ENCODE peak calls at places on chromosomes 11 and 22, in six cellular contexts. Q is HAP-1; L is OCI-LY7; Z is IMR-90; H is NT2/D1; T is CD8-positive, alpha-beta T cell. J is an unnamed sample.

GRCh38 chr11:69460540-69461257 is 20.8 kb upstream of the LINC01488 start:
- DNase-seq in T (no peak), Z (peak; percentile 95), L (no peak), H (no peak), Q (no peak), J (no peak)

GRCh38 chr22:41106122-41106968 is 14.0 kb downstream of the EP300 start:
- DNase-seq in Z (peak; percentile 33), H (no peak), Q (no peak), T (no peak), L (no peak), J (no peak)

GRCh38 chr22:25548866-25549464 is 15.5 kb upstream of the GRK3 start:
- DNase-seq in Z (no peak), Q (no peak), L (no peak), H (no peak), T (no peak), J (no peak)

GRCh38 chr22:23825246-23825905 is 13.4 kb downstream of the DERL3 start:
- DNase-seq in Z (no peak), Q (no peak), T (no peak), L (no peak), H (no peak), J (peak; percentile 35)

GRCh38 chr11:61310749-61311148 is 15.6 kb upstream of the VWCE start:
- DNase-seq in Q (no peak), Z (no peak), L (no peak), T (no peak), H (no peak), J (no peak)

GRCh38 chr11:129652828-129653227 is 162.8 kb upstream of the TMEM45B start:
- DNase-seq in H (no peak), Z (peak; percentile 79), T (no peak), Q (no peak), L (no peak), J (no peak)

GRCh38 chr11:22163394-22163797 is 29.5 kb upstream of the ANO5 start:
- DNase-seq in Q (no peak), H (no peak), T (no peak), Z (no peak), L (no peak), J (no peak)

GRCh38 chr11:94379619-94380018 is 21.6 kb downstream of the GPR83 start:
- DNase-seq in L (no peak), T (no peak), H (no peak), Q (no peak), Z (no peak), J (no peak)

GRCh38 chr11:4370166-4370565 is 2.0 kb upstream of the OR52B4 start:
- DNase-seq in H (no peak), Q (no peak), Z (no peak), L (no peak), T (no peak), J (no peak)

GRCh38 chr11:62948765-62949320 is 27.7 kb upstream of the CHRM1 start:
- DNase-seq in H (no peak), Z (no peak), L (no peak), Q (no peak), T (no peak), J (no peak)

GRCh38 chr11:45885921-45886721 is 670 bp downstream of the MAPK8IP1 start:
- DNase-seq in H (no peak), Q (no peak), T (no peak), L (no peak), Z (no peak), J (peak; percentile 79)

GRCh38 chr11:62124186-62125113 is 639 bp downstream of the INCENP start:
- DNase-seq in Q (peak; percentile 70), Z (peak; percentile 52), T (no peak), L (peak; percentile 45), H (no peak), J (no peak)

GRCh38 chr11:30321321-30321720 is 1.6 kb upstream of the ARL14EP start:
- DNase-seq in T (no peak), H (no peak), Q (no peak), Z (no peak), L (no peak), J (no peak)

GRCh38 chr11:65402790-65403189 is 16.4 kb downstream of the FRMD8 start:
- DNase-seq in H (no peak), Z (no peak), L (no peak), T (no peak), Q (no peak), J (no peak)

GRCh38 chr22:37308385-37309200 is 26.3 kb downstream of the CYTH4 start:
- DNase-seq in Q (no peak), Z (no peak), L (no peak), H (no peak), T (no peak), J (no peak)

GRCh38 chr11:112087212-112087611 is 539 bp downstream of the SDHD start:
- DNase-seq in T (no peak), Z (no peak), H (no peak), L (peak; percentile 8), Q (no peak), J (no peak)

GRCh38 chr11:10623797-10624761 is 55.6 kb upstream of the LYVE1 start:
- DNase-seq in L (peak; percentile 12), T (no peak), Q (peak; percentile 60), Z (peak; percentile 37), H (peak; percentile 30), J (no peak)

GRCh38 chr11:36775157-36775556 is 177.1 kb upstream of the RAG2 start:
- DNase-seq in L (no peak), Z (no peak), T (no peak), Q (no peak), H (no peak), J (no peak)
- H3K4me1 ChIP-seq in L (no peaks in the 10 kb centered on the region), Z (no peaks in the 10 kb centered on the region), T (no peaks in the 10 kb centered on the region), Q (no peaks in the 10 kb centered on the region), H (peaks cover 3% of the 10 kb centered on the region), J (peaks cover 3% of the 10 kb centered on the region)

DNA sequence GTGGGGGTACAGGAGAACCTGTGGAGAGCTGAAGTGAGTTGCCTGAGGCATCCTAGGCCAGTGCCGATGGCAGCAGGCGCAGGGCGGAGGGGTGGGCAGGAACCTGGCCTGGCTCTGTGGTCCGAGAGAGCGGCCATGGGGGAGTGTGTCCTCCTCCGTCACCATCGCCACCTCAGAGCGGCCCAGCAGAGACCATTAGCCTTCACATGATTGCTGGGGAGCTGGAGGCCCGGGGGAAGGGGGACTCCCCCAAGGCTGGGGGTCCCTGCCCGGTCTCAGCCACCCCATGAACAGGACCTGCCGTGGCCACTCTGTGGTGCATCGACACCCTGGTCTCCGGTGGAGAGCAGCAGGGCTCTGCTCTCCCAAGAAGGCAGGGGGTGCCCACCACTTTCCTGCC is 4.1 kb downstream of the OMP start:
- DNase-seq in T (no peak), H (no peak), Q (no peak), Z (no peak), L (no peak), J (no peak)
- H3K4me1 ChIP-seq in T (no peaks in the 10 kb centered on the region), H (peaks cover 3% of the 10 kb centered on the region), Q (no peaks in the 10 kb centered on the region), Z (peaks cover 21% of the 10 kb centered on the region), L (no peaks in the 10 kb centered on the region), J (peaks cover 6% of the 10 kb centered on the region)

DNA sequence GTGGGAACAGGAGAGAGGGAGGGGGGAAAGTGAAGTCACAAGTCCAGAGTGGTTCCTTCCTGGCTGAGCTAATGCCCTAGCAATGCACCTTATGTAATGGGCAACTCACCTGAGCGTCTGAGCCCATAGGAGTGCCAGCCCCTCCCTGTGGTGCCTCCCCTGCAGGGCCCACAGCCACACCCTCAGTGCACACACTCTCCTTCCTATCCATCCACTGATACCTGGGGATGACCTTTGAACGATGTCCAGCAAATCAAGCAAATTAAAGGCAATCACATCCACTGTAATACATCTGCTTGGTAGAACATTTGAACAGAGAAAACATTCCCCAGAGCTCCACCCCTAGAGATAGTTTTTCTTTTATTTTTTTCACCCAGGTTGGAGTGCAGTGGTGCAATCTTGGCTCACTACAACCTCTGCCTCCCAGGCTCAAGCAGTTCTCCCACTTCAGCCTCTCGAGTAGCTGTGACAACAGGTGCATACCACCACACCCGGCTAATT is 19.6 kb upstream of the MICAL2 start:
- DNase-seq in L (no peak), Z (no peak), T (no peak), H (no peak), Q (no peak), J (no peak)
- H3K4me1 ChIP-seq in L (peaks cover 11% of the 10 kb centered on the region), Z (peaks cover 28% of the 10 kb centered on the region), T (peaks cover 51% of the 10 kb centered on the region), H (peaks cover 4% of the 10 kb centered on the region), Q (no peaks in the 10 kb centered on the region), J (peaks cover 13% of the 10 kb centered on the region)

DNA sequence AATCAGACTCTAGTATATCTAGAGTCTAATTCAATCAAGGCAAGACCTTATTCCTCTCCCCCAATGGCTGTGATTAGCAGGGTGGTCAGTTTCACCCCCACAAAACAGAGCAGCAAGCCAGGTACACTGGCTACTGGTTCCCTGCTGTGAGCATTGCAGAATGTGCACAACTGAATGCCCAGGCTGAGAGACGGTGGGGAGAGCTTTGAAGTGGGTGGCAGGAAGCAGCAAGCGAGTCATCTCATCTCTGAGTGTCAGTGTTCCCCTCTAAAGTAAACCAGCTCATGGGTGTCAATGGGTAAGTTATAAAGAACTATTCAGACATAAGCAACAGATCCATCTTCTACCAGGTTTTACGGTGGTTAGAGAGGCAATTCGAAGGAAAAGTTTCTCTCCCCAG is 37.6 kb downstream of the GAB4 start:
- DNase-seq in L (peak; percentile 42), T (no peak), H (no peak), Q (no peak), Z (no peak), J (no peak)
- H3K4me1 ChIP-seq in L (peaks cover 35% of the 10 kb centered on the region), T (no peaks in the 10 kb centered on the region), H (peaks cover 2% of the 10 kb centered on the region), Q (no peaks in the 10 kb centered on the region), Z (no peaks in the 10 kb centered on the region), J (no peaks in the 10 kb centered on the region)

DNA sequence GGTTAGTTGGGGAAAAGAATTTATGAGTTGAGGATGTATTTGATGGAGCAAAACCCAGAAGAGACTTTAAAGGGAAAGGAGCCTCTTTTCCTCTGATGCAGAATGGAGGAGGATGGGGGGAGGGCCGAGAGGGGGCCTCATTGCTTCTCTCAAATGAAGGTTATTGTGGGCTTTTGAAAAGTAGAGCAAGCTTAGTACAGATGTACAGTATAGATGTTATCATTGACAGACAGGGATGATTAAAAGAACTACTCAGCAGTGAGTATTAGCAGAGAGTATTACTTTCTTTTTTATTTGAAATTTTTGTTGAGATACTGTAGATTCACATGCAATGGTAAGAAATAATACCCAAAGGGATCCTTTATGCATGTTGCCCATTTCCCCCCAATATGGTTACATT is 98.1 kb downstream of the TEAD1 start:
- DNase-seq in Z (no peak), Q (no peak), T (no peak), H (no peak), L (no peak), J (no peak)
- H3K4me1 ChIP-seq in Z (peaks cover 42% of the 10 kb centered on the region), Q (peaks cover 44% of the 10 kb centered on the region), T (no peaks in the 10 kb centered on the region), H (no peaks in the 10 kb centered on the region), L (peaks cover 28% of the 10 kb centered on the region), J (peaks cover 8% of the 10 kb centered on the region)

GRCh38 chr22:30425616-30426394 is at the start of gene MTFP1:
- DNase-seq in H (peak; percentile 47), Q (peak; percentile 89), Z (peak; percentile 62), L (peak; percentile 76), T (no peak), J (peak; percentile 89)
- H3K4me1 ChIP-seq in H (peaks cover 1% of the 10 kb centered on the region), Q (peaks cover 37% of the 10 kb centered on the region), Z (peaks cover 20% of the 10 kb centered on the region), L (peaks cover 35% of the 10 kb centered on the region), T (peaks cover 41% of the 10 kb centered on the region), J (peaks cover 26% of the 10 kb centered on the region)

DNA sequence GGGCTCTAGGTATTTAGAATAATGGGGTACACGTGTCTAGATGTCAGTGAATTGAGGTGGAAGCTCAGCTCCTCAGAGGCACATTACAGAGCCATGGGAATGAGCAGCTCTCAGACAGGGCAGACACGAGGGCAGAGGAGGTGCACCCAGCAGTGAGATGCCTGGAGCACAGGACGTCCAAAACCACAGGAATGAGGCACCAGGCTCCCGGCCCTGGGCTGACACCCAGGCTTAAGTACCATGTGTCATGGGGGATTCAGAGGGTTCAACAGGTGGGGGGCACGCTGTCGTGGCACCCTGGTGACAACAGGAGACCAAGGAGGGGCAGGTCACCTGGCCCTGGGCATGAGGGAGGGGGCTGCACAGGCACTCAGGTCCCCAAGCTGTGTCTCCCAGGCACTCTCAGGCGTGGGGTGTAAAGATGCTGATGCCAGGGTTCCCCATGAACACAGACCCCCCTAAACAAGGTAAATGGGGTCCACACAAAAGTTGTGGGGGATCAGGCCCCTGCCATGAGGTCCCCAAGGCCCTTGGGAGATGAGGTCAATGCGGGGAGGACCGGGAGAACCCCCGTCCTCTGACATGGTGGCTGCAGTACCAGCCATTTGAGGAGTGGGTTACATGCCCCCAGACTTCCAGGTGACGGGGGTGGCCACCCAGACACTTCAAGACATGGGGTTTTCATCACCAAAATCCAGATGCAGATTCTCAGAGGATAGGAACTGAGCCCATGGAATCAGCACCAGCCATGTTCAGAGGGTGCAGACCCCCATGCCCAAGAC is 5.6 kb upstream of the SYT8 start:
- DNase-seq in H (no peak), Z (peak; percentile 43), L (no peak), Q (no peak), T (no peak), J (peak; percentile 69)
- H3K4me1 ChIP-seq in H (peaks cover 13% of the 10 kb centered on the region), Z (peaks cover 15% of the 10 kb centered on the region), L (no peaks in the 10 kb centered on the region), Q (no peaks in the 10 kb centered on the region), T (peaks cover 5% of the 10 kb centered on the region), J (no peaks in the 10 kb centered on the region)